ENCODE peak calls at places on chromosomes 7 and 10, in seven cellular contexts. V, Y, T, F, D, E and L are unnamed samples.
A peak's percentile ranks its signal among the peaks of the same experiment; 100 is the strongest.

GRCh38 chr7:45588466-45588865 is 14.3 kb downstream of the ADCY1 start:
- DNase-seq in V (no peak), Y (no peak), T (no peak), F (no peak), D (no peak), E (no peak), L (no peak)

GRCh38 chr7:125147047-125147446 is 217.4 kb upstream of the POT1 start:
- DNase-seq in V (no peak), Y (no peak), T (no peak), F (no peak), D (no peak), E (no peak), L (no peak)

GRCh38 chr10:43712821-43713584 is 64.3 kb upstream of the ZNF32 start:
- DNase-seq in V (no peak), Y (no peak), T (no peak), F (no peak), D (no peak), E (no peak), L (no peak)

GRCh38 chr10:112124859-112125258 is 58.7 kb downstream of the GPAM start:
- DNase-seq in V (no peak), Y (no peak), T (no peak), F (no peak), D (no peak), E (no peak), L (no peak)

GRCh38 chr10:78805176-78805575 is 263.6 kb upstream of the ZMIZ1 start:
- DNase-seq in V (peak; percentile 69), Y (no peak), T (no peak), F (no peak), D (no peak), E (peak; percentile 74), L (no peak)

GRCh38 chr7:64313740-64314491 is at the start of gene ZNF736:
- DNase-seq in V (peak; percentile 97), Y (peak; percentile 84), T (peak; percentile 90), F (peak; percentile 89), D (no peak), E (peak; percentile 89), L (peak; percentile 89)

GRCh38 chr10:59016043-59016442 is 160.4 kb upstream of the PHYHIPL start:
- DNase-seq in V (no peak), Y (no peak), T (no peak), F (no peak), D (no peak), E (no peak), L (no peak)

GRCh38 chr7:138625084-138625848 is 75.9 kb downstream of the SVOPL start:
- DNase-seq in V (no peak), Y (no peak), T (no peak), F (no peak), D (no peak), E (no peak), L (no peak)

GRCh38 chr7:30470783-30471182 is 7.8 kb downstream of the NOD1 start:
- DNase-seq in V (peak; percentile 56), Y (no peak), T (no peak), F (no peak), D (no peak), E (no peak), L (no peak)

GRCh38 chr7:128682125-128682524 is 10.0 kb downstream of the GARIN1A start:
- DNase-seq in V (no peak), Y (peak; percentile 40), T (peak; percentile 48), F (peak; percentile 16), D (no peak), E (no peak), L (no peak)

GRCh38 chr7:133303931-133304330 is 51.1 kb downstream of the EXOC4 start:
- DNase-seq in V (no peak), Y (no peak), T (no peak), F (no peak), D (no peak), E (no peak), L (no peak)

GRCh38 chr7:130721486-130722277 is 12.3 kb downstream of the KLF14 start:
- DNase-seq in V (peak; percentile 90), Y (peak; percentile 33), T (peak; percentile 26), F (peak; percentile 40), D (peak; percentile 81), E (peak; percentile 69), L (peak; percentile 47)

GRCh38 chr7:15430191-15430590 is 131.6 kb downstream of the AGMO start:
- DNase-seq in V (no peak), Y (no peak), T (no peak), F (no peak), D (no peak), E (no peak), L (no peak)

GRCh38 chr7:77759294-77759889 is 38.8 kb downstream of the TMEM60 start:
- DNase-seq in V (peak; percentile 84), Y (peak; percentile 27), T (peak; percentile 34), F (peak; percentile 85), D (peak; percentile 38), E (no peak), L (peak; percentile 61)

GRCh38 chr7:50718311-50718710 is 64.4 kb downstream of the GRB10 start:
- DNase-seq in V (no peak), Y (no peak), T (no peak), F (no peak), D (no peak), E (no peak), L (no peak)

GRCh38 chr7:22256702-22257101 is 100.3 kb downstream of the RAPGEF5 start:
- DNase-seq in V (no peak), Y (no peak), T (no peak), F (no peak), D (no peak), E (no peak), L (no peak)

GRCh38 chr10:86321568-86321967 is 45.0 kb downstream of the GRID1 start:
- DNase-seq in V (no peak), Y (no peak), T (no peak), F (no peak), D (peak; percentile 15), E (no peak), L (no peak)

GRCh38 chr10:35462491-35462934 is 126.2 kb downstream of the CCNY start:
- DNase-seq in V (no peak), Y (peak; percentile 37), T (peak; percentile 37), F (peak; percentile 67), D (no peak), E (no peak), L (no peak)

GRCh38 chr7:87580636-87581035 is 20.0 kb downstream of the ABCB1 start:
- DNase-seq in V (no peak), Y (no peak), T (no peak), F (no peak), D (no peak), E (no peak), L (no peak)

DNA sequence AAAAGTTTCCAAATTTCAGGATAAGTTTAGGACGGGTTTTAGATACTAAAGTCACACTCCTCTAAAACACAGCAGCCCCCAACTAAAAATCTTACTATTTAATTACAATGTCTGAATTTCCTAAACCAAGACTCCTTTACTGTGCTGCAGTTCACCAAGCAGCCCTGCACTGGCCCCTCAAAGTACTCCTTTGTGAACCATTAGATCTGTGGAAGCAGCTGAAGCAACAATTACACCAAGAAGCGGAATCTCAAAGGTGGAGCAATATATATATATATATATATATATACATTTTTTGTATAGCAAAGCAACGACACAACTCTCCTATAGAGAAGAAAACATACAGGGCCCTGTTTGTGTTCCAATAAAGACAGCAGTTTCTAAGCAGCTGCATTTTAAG is 91.3 kb upstream of the KCNIP2 start:
- DNase-seq in V (no peak), Y (no peak), T (no peak), F (no peak), D (no peak), E (no peak), L (no peak)
- TF ChIP-seq CTCF in V (no peak), Y (no peak), T (no peak), F (no peak), D (no peak), E (no peak), L (no peak)

DNA sequence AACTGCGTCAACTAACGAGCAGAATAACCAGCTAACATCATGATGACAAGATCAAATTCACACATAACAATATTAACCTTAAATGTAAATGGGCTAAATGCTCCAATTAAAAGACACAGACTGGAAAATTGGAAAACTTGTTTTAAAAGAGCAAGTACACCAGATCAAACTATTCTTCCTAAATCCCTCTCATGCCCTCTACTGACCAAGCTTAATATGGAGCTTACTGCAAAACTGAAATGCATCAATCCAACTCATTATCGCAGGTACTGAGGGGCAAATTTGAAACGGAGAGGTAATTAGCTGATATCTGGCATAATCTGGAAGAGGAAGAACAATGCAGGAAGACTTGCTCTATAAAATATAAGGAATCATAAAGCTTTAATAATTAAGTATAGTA is 1223.8 kb downstream of the NXPH1 start:
- DNase-seq in V (no peak), Y (no peak), T (no peak), F (no peak), D (no peak), E (no peak), L (no peak)
- TF ChIP-seq CTCF in V (no peak), Y (no peak), T (no peak), F (no peak), D (peak; percentile 58), E (no peak), L (no peak)

DNA sequence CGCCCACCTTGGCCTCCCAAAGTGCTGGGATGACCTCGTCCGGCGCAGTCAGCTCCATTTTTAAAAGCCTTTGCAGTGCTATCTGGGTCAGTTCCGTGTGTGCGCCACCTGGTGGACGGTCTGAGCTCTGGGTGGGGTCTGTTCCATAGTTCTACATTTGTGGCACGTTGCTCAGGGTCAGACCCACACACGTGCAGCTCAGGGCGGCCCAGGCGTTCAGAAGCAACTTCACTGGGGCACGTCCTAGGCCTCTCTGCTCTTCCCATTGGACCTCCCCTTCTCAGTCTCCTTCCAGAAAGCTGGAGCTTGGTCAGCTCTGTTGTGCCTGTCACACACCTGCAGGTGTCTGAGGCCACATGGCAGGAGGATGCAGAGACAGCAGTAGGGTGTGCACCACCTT is 137.9 kb downstream of the DNAJB6 start:
- DNase-seq in V (no peak), Y (no peak), T (no peak), F (peak; percentile 37), D (peak; percentile 81), E (no peak), L (no peak)
- TF ChIP-seq CTCF in V (no peak), Y (no peak), T (peak; percentile 32), F (peak; percentile 41), D (peak; percentile 84), E (peak; percentile 47), L (no peak)

GRCh38 chr7:117173001-117173400 is 149.9 kb downstream of the WNT2 start:
- DNase-seq in V (no peak), Y (no peak), T (no peak), F (no peak), D (no peak), E (no peak), L (no peak)

GRCh38 chr7:117169907-117170306 is 153.0 kb downstream of the WNT2 start:
- DNase-seq in V (no peak), Y (no peak), T (no peak), F (no peak), D (no peak), E (no peak), L (no peak)

GRCh38 chr7:117176311-117176710 is 146.5 kb downstream of the WNT2 start:
- DNase-seq in V (no peak), Y (no peak), T (no peak), F (no peak), D (no peak), E (no peak), L (no peak)

GRCh38 chr7:117172283-117172682 is 150.6 kb downstream of the WNT2 start:
- DNase-seq in V (no peak), Y (no peak), T (no peak), F (no peak), D (no peak), E (no peak), L (no peak)

DNA sequence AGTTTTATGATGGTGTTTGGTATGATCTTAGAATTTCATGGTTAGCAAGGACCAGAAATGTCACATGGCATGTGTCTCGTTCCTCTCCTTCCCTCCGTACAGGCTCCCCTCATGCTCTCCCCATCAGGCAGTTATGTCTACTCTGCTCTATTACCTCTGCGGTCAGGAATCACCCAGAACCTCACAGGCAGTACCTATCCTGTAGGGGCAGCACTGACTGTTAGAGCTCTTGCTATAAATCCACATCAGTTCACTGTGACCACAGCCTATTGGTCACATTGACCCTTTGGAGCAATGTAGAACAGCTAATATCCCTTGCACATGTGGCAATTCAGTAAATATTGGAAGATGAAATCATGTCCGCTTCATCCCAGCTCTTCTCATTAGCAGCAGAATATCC is 151.8 kb downstream of the WNT2 start:
- DNase-seq in V (no peak), Y (no peak), T (no peak), F (no peak), D (peak; percentile 36), E (no peak), L (no peak)
- TF ChIP-seq CTCF in V (no peak), Y (no peak), T (no peak), F (no peak), D (peak; percentile 54), E (no peak), L (no peak)